ENCODE peak calls at places on chromosomes 16 and 17, in seven cellular contexts. E, V, T, G, P, A and S are unnamed samples.

GRCh38 chr16:25030420-25031131 is 15.4 kb upstream of the ARHGAP17 start:
- DNase-seq in E (no peak), V (no peak), T (no peak), G (no peak), P (no peak), A (no peak), S (no peak)

GRCh38 chr17:71409712-71410111 is 711.1 kb upstream of the SOX9 start:
- DNase-seq in E (no peak), V (no peak), T (peak), G (peak), P (no peak), A (no peak), S (peak)

GRCh38 chr16:17056666-17057065 is 414.1 kb downstream of the XYLT1 start:
- DNase-seq in E (no peak), V (no peak), T (no peak), G (no peak), P (no peak), A (no peak), S (no peak)

GRCh38 chr16:76059701-76060100 is 217.5 kb upstream of the CNTNAP4 start:
- DNase-seq in E (no peak), V (no peak), T (no peak), G (no peak), P (no peak), A (no peak), S (no peak)

GRCh38 chr17:75565066-75565465 is 22.5 kb upstream of the MYO15B start:
- DNase-seq in E (no peak), V (no peak), T (peak), G (peak), P (no peak), A (no peak), S (peak)

GRCh38 chr16:75087040-75087979 is 29.3 kb downstream of the LDHD start:
- DNase-seq in E (peak), V (no peak), T (no peak), G (peak), P (no peak), A (no peak), S (peak)

GRCh38 chr17:46741122-46741725 is 77.3 kb downstream of the WNT3 start:
- DNase-seq in E (no peak), V (no peak), T (no peak), G (no peak), P (no peak), A (no peak), S (no peak)

GRCh38 chr16:8962393-8963009 is 1.2 kb downstream of the USP7 start:
- DNase-seq in E (no peak), V (peak), T (no peak), G (peak), P (peak), A (no peak), S (no peak)

GRCh38 chr17:82317394-82318168 is at the start of gene CD7:
- DNase-seq in E (no peak), V (no peak), T (no peak), G (no peak), P (no peak), A (no peak), S (no peak)

GRCh38 chr17:63704259-63704576 is 4.3 kb upstream of the LIMD2 start:
- DNase-seq in E (no peak), V (no peak), T (no peak), G (no peak), P (no peak), A (no peak), S (no peak)
- TF ChIP-seq CTCF in E (no peak), V (no peak), T (no peak), G (no peak), P (no peak), A (no peak), S (no peak)

GRCh38 chr16:58028168-58028455 is 2.6 kb downstream of the MMP15 start:
- DNase-seq in E (no peak), V (no peak), T (no peak), G (no peak), P (no peak), A (no peak), S (no peak)
- H3K4me3 ChIP-seq in E (no peak), V (no peak), T (no peak), G (no peak), P (no peak), A (no peak), S (no peak)

GRCh38 chr17:43755389-43755875 is 3.2 kb downstream of the SOST start:
- DNase-seq in E (no peak), V (no peak), T (no peak), G (no peak), P (no peak), A (no peak), S (peak)

GRCh38 chr17:43757171-43757660 is 1.4 kb downstream of the SOST start:
- DNase-seq in E (no peak), V (no peak), T (no peak), G (no peak), P (no peak), A (no peak), S (no peak)

GRCh38 chr17:43756176-43756575 is 2.4 kb downstream of the SOST start:
- DNase-seq in E (no peak), V (no peak), T (no peak), G (no peak), P (no peak), A (no peak), S (no peak)

GRCh38 chr17:43753488-43754129 is 5.0 kb downstream of the SOST start:
- DNase-seq in E (no peak), V (no peak), T (no peak), G (peak), P (no peak), A (no peak), S (no peak)

GRCh38 chr17:43754947-43755346 is 3.6 kb downstream of the SOST start:
- DNase-seq in E (no peak), V (no peak), T (no peak), G (no peak), P (no peak), A (no peak), S (no peak)
- TF ChIP-seq CTCF in E (no peak), V (no peak), T (no peak), G (no peak), P (no peak), A (no peak), S (no peak)

GRCh38 chr16:2981177-2981898 is 1.1 kb upstream of the PKMYT1 start:
- DNase-seq in E (no peak), V (no peak), T (no peak), G (no peak), P (no peak), A (no peak), S (no peak)
- H3K4me3 ChIP-seq in E (no peak), V (peak), T (peak), G (no peak), P (no peak), A (peak), S (peak)

GRCh38 chr17:29576214-29577008 is 7.9 kb downstream of the TP53I13 start:
- DNase-seq in E (no peak), V (no peak), T (no peak), G (no peak), P (no peak), A (no peak), S (no peak)

GRCh38 chr17:29573558-29573870 is 5.0 kb downstream of the TP53I13 start:
- DNase-seq in E (no peak), V (peak), T (no peak), G (no peak), P (no peak), A (no peak), S (no peak)

GRCh38 chr17:29575511-29576213 is 7.2 kb downstream of the TP53I13 start:
- DNase-seq in E (no peak), V (no peak), T (no peak), G (no peak), P (no peak), A (no peak), S (no peak)

GRCh38 chr17:29573871-29574731 is 5.6 kb downstream of the TP53I13 start:
- DNase-seq in E (no peak), V (no peak), T (no peak), G (no peak), P (no peak), A (no peak), S (no peak)

DNA sequence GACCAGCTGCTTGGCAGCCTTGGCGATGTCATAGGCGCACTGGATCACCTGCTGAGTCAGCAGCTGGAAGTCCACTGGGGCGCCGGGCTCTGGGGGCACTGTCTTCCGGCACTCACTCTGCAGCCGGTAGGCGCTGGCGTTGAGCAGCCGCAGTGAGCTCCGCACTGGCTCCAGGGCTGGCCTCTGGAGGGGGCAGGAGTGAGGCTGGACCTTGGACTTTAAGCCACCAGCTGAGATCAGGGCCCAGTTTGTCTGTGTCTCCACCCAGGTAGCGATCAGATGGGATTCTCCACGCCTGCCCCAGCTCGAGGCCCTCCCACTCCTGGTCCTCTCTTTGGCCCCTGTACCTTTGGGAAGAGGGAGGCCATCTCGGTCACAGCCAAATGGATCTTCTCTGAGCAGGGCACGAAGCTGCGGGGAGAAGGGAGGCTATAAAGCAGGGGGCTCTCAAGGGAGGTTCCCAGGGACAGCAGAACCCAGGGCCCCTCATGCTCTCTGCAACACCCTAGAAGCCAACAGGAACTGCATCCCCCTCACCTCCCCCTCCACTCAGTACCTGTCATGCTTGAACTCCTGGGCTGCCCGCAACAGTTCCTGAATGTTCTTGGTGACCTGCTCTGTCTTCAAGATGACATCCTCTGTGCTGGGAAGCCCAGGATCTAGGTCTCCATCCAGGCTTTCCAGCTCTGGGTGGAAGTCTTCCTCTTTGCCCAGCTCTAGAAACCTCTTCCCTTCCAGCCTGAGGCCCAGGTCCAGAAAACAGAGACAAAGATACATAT is 6.4 kb downstream of the TP53I13 start:
- DNase-seq in E (no peak), V (no peak), T (no peak), G (no peak), P (peak), A (no peak), S (no peak)
- TF ChIP-seq CTCF in E (no peak), V (no peak), T (no peak), G (no peak), P (no peak), A (no peak), S (no peak)

GRCh38 chr16:30987581-30988190 is 2.7 kb downstream of the HSD3B7 start:
- DNase-seq in E (no peak), V (no peak), T (no peak), G (no peak), P (no peak), A (no peak), S (no peak)

GRCh38 chr16:30983898-30984610 is 953 bp upstream of the HSD3B7 start:
- DNase-seq in E (no peak), V (no peak), T (no peak), G (no peak), P (no peak), A (no peak), S (no peak)

GRCh38 chr16:30985401-30986128 is 558 bp downstream of the HSD3B7 start:
- DNase-seq in E (no peak), V (peak), T (peak), G (peak), P (peak), A (no peak), S (no peak)

GRCh38 chr16:30984669-30985400 is at the start of gene HSD3B7:
- DNase-seq in E (peak), V (peak), T (peak), G (peak), P (peak), A (no peak), S (peak)

DNA sequence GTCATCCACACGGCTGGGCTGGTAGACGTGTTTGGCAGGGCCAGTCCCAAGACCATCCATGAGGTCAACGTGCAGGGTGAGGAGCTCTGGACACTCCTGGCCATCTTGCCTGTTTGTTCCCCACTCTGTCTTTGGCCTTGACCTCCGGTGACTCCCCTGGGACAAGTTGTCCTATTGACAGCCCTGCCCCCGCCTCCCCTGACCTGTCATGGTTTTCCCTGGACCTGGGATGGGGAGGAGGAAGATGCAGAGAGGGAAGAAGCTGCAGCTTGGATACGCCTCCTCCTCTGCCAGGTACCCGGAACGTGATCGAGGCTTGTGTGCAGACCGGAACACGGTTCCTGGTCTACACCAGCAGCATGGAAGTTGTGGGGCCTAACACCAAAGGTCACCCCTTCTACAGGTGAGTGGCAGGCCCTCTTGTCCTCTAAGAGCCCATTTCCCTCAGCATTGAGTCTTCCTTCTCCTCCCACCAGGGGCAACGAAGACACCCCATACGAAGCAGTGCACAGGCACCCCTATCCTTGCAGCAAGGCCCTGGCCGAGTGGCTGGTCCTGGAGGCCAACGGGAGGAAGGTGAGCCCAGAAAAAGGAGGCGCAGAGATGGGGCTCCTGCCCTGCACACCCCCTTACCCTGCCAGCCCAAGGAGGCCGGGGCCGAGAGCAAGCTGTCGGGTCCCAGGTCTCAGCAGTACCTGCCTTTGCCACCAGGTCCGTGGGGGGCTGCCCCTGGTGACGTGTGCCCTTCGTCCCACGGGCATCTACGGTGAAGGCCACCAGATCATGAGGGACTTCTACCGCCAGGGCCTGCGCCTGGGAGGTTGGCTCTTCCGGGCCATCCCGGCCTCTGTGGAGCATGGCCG is 1.4 kb downstream of the HSD3B7 start:
- DNase-seq in E (no peak), V (no peak), T (no peak), G (no peak), P (no peak), A (no peak), S (no peak)
- H3K4me3 ChIP-seq in E (no peak), V (no peak), T (no peak), G (no peak), P (no peak), A (no peak), S (no peak)

DNA sequence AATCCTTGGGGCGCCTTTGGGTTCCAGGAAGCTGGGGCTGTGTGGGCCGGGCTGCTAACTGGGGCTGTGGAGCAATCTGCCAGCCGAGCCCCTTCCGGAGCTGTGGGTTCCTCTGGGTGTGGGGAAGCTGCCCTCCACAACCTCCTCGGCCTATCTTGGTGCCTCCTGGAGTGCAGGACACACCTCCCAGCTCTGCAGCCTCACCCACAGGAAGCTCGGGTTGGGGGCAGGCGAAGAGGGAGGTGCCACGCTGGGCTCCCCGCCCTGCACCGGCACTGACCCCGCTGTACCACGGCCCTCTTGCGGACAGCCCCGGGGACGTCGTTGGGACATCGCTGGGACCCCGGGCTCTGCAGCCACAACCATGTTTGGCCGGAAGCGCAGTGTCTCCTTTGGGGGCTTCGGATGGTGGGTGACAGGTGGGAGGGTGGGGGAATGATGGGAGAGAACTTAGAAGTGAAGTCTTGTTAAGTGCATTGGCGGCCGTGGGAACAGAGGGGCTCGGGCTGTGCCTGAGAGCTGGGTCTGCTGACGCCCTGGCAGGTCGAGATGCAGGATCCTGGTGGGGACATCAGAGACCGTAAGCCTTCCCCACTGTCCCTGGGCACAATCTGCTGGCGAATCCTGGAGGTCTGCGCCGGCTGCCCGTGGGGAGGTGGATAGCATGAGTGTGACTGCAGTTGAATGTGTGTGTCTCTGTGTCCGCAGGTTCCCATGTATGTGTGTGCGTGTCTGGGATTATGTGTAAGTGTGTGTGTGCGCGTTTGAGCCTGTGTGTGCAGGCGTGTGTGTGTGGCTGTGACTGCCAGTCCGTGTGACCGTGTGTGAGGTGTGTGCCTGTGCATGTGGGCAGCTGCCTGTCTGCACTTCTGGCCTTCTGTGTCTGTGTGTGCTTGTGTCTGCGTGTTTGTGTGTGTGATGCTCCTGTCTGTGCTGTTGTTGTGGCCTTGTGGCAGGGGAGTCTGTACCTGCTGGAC is at the start of gene RAP1GAP2:
- DNase-seq in E (no peak), V (peak), T (no peak), G (no peak), P (peak), A (no peak), S (no peak)
- TF ChIP-seq CTCF in E (no peak), V (no peak), T (no peak), G (no peak), P (no peak), A (no peak), S (no peak)

GRCh38 chr16:55331648-55332185 is 7.7 kb downstream of the IRX6 start:
- DNase-seq in E (no peak), V (no peak), T (no peak), G (no peak), P (no peak), A (no peak), S (no peak)
- H3K4me3 ChIP-seq in E (no peak), V (peak), T (no peak), G (no peak), P (no peak), A (no peak), S (no peak)

DNA sequence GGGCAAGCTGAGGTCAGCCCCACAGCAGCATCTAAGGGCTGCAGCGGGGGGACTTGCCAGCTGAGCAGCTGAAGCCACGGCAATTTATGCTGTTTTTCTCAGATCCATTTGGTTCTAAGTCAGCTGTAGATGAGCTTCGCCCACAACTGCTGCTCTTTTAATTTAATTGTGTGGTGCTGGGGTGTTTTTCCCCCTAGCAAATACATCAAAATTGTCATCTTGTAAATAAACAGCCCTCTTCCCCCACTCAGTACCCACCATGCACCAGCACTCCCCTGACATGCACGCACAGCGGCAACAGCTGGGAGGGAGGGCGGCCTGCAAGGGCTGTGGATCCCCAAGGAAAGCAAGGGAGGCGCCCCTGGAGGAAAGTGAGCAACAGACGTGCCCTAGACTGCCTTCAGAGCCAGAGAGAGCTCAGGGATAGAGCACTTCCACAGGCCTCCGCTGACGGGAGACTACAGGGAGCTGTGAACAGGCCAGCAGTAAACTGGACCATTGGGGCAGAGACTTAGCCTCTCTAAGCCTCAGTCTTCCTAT is 149.5 kb downstream of the TMEM132E start:
- DNase-seq in E (no peak), V (no peak), T (no peak), G (no peak), P (no peak), A (peak), S (no peak)
- TF ChIP-seq CTCF in E (no peak), V (no peak), T (no peak), G (no peak), P (no peak), A (no peak), S (no peak)